ENCODE peak calls at places on chromosomes 2 and 18, in ten cellular contexts. Q, G, I, C, D, A, H, F, X and Z are unnamed samples.
A peak's percentile ranks its signal among the peaks of the same experiment; 100 is the strongest.

GRCh38 chr18:12944724-12945123 is 3.1 kb upstream of the SEH1L start:
- DNase-seq in Q (no peak), G (peak; percentile 60), I (no peak), C (peak; percentile 35), D (no peak), A (no peak), H (no peak), F (peak; percentile 18), X (no peak), Z (peak; percentile 32)

GRCh38 chr18:55124078-55124477 is 164.8 kb upstream of the CCDC68 start:
- DNase-seq in Q (no peak), G (no peak), I (no peak), C (no peak), D (no peak), A (no peak), H (no peak), F (no peak), X (no peak), Z (no peak)

GRCh38 chr2:231707625-231708049 is 688 bp upstream of the PTMA start:
- DNase-seq in Q (no peak), G (peak; percentile 73), I (peak; percentile 80), C (no peak), D (peak; percentile 80), A (no peak), H (peak; percentile 54), F (peak; percentile 78), X (no peak), Z (no peak)

GRCh38 chr18:60277855-60278480 is 94.6 kb downstream of the MC4R start:
- DNase-seq in Q (no peak), G (no peak), I (no peak), C (no peak), D (no peak), A (no peak), H (no peak), F (no peak), X (no peak), Z (no peak)

GRCh38 chr2:36450466-36451196 is 95.1 kb downstream of the CRIM1 start:
- DNase-seq in Q (no peak), G (no peak), I (no peak), C (no peak), D (peak; percentile 35), A (no peak), H (no peak), F (no peak), X (no peak), Z (no peak)

GRCh38 chr2:180705122-180705521 is 275.3 kb upstream of the UBE2E3 start:
- DNase-seq in Q (no peak), G (no peak), I (no peak), C (no peak), D (no peak), A (no peak), H (no peak), F (no peak), X (no peak), Z (no peak)

GRCh38 chr2:119718391-119719260 is 39.6 kb downstream of the TMEM177 start:
- DNase-seq in Q (no peak), G (no peak), I (no peak), C (no peak), D (no peak), A (no peak), H (no peak), F (no peak), X (no peak), Z (no peak)

GRCh38 chr2:230230087-230230486 is 4.6 kb downstream of the SP140 start:
- DNase-seq in Q (no peak), G (no peak), I (no peak), C (no peak), D (no peak), A (no peak), H (no peak), F (no peak), X (peak; percentile 53), Z (no peak)

GRCh38 chr18:73261243-73261642 is 393.5 kb upstream of the NETO1 start:
- DNase-seq in Q (no peak), G (no peak), I (no peak), C (no peak), D (no peak), A (no peak), H (no peak), F (no peak), X (no peak), Z (no peak)

GRCh38 chr2:15905267-15905645 is 35.1 kb upstream of the MYCN start:
- DNase-seq in Q (no peak), G (no peak), I (no peak), C (no peak), D (no peak), A (no peak), H (no peak), F (no peak), X (no peak), Z (no peak)

GRCh38 chr2:36792947-36793346 is 96.4 kb downstream of the VIT start:
- DNase-seq in Q (no peak), G (no peak), I (no peak), C (no peak), D (no peak), A (no peak), H (no peak), F (no peak), X (no peak), Z (no peak)

DNA sequence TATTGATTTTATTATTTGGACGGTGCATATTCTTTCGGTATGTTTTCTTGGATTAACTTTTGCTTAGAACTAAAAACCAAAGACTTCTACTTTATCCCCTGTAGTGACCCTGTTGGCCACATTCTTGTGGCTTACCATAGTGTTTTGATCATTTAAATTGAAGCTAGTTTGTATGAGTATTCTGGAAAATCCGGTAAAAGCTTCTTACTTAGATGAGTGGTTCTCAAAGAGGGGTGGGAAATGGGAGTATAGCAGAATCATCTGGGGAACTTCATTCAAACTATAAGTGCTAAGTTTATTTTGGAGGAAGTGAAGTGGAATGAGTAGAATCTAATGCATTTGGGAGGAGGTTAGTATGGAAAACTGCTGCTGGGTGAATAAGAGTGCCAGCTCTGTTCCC is 3.8 kb downstream of the PPP1CB start:
- DNase-seq in Q (no peak), G (no peak), I (no peak), C (no peak), D (no peak), A (no peak), H (no peak), F (no peak), X (no peak), Z (no peak)
- H3K4me1 ChIP-seq in Q (peaks cover 39% of the 10 kb centered on the region), G (peaks cover 15% of the 10 kb centered on the region), I (peaks cover 29% of the 10 kb centered on the region), C (peaks cover 64% of the 10 kb centered on the region), D (peaks cover 4% of the 10 kb centered on the region), A (peaks cover 32% of the 10 kb centered on the region), H (peaks cover 10% of the 10 kb centered on the region), F (peaks cover 7% of the 10 kb centered on the region), X (peaks cover 23% of the 10 kb centered on the region), Z (peaks cover 30% of the 10 kb centered on the region)

DNA sequence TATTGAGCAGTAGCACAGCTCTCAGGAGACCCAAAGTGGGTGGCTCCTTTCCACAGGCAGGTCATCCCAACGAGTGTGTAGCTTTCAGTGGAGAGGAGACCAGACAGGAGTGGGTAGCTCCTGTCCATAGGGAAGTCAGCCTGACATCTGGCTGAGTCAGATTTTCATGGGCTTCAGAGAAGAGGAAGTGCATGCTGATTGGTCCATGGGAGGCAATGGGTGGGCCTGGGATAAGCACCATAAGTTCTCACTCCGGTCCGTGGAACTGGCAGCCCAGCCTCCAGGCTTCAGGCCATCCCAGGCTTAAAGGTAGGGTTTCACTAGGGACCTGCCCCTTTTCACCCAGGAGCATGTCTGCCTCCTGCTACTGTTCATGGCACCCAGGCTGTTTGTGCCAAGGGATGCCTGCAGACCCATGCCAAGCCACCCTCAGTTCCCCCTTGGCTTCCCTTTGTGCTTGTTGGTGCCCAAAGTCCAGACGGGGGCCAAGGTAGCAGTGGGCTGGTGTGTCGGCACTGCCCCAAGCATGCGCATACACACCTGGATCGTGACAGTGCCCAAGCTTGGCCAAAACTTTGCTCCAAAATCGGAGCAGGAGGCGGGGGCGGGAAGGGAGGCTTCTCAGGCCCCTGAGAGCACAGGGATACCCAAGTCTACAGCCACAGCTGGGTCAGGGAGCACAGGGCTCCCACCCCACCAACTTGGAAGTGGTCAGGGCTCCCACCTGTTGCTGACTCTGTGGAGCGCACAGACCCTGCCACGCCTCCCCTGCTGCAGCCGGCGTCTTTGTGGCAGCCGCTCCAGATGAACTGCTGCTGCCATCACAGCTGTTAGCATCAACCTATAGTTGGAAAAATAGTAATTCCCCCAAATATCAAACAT is 26.4 kb downstream of the MARCHF7 start:
- DNase-seq in Q (no peak), G (no peak), I (no peak), C (no peak), D (no peak), A (no peak), H (no peak), F (no peak), X (peak; percentile 28), Z (no peak)
- H3K36me3 ChIP-seq in Q (peaks cover 28% of the 10 kb centered on the region), G (peaks cover 4% of the 10 kb centered on the region), I (peaks cover 38% of the 10 kb centered on the region), C (no peaks in the 10 kb centered on the region), D (no peaks in the 10 kb centered on the region), A (peaks cover 95% of the 10 kb centered on the region), H (peaks cover 23% of the 10 kb centered on the region), F (no peaks in the 10 kb centered on the region), X (peaks cover 25% of the 10 kb centered on the region), Z (peaks cover 9% of the 10 kb centered on the region)

DNA sequence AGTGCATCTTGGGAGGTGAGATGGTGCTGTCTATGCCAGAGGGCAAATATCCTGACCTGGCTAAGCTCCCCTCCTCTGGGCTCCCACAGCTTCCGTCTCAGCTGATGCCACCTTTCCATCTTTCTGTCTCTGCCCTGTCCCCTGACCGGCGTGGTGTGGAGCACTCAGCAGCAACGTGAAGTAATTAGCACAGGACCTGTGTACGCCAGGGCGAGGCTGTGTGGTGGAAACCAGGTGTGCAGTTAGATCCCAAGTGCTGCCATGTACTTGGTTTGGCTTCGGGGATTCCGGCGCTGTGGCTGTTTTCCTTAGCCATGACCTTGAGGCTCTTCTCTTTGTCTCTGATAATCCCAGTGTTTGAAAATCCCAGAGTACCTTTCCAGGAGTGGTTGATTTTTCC is 36.5 kb downstream of the COA5 start:
- DNase-seq in Q (no peak), G (no peak), I (no peak), C (no peak), D (no peak), A (no peak), H (no peak), F (no peak), X (no peak), Z (no peak)
- TF ChIP-seq CTCF in Q (no peak), G (no peak), I (no peak), C (no peak), D (no peak), A (no peak), H (no peak), F (no peak), X (no peak), Z (no peak)

GRCh38 chr2:65382323-65382722 is 50.1 kb downstream of the SPRED2 start:
- DNase-seq in Q (no peak), G (no peak), I (no peak), C (no peak), D (no peak), A (no peak), H (no peak), F (no peak), X (no peak), Z (no peak)

GRCh38 chr2:65379721-65380171 is 52.7 kb downstream of the SPRED2 start:
- DNase-seq in Q (no peak), G (no peak), I (no peak), C (no peak), D (no peak), A (no peak), H (no peak), F (no peak), X (no peak), Z (no peak)

GRCh38 chr2:65380243-65380642 is 52.2 kb downstream of the SPRED2 start:
- DNase-seq in Q (no peak), G (no peak), I (no peak), C (no peak), D (no peak), A (no peak), H (no peak), F (no peak), X (no peak), Z (no peak)

GRCh38 chr2:65382776-65383357 is 49.5 kb downstream of the SPRED2 start:
- DNase-seq in Q (no peak), G (peak; percentile 82), I (no peak), C (peak; percentile 83), D (peak; percentile 56), A (peak; percentile 97), H (peak; percentile 26), F (peak; percentile 64), X (peak; percentile 38), Z (peak; percentile 92)

GRCh38 chr2:65381607-65382032 is 50.8 kb downstream of the SPRED2 start:
- DNase-seq in Q (no peak), G (no peak), I (no peak), C (no peak), D (no peak), A (no peak), H (no peak), F (no peak), X (no peak), Z (no peak)
- H3K4me1 ChIP-seq in Q (peaks cover 85% of the 10 kb centered on the region), G (peaks cover 18% of the 10 kb centered on the region), I (peaks cover 6% of the 10 kb centered on the region), C (peaks cover 32% of the 10 kb centered on the region), D (peaks cover 7% of the 10 kb centered on the region), A (peaks cover 86% of the 10 kb centered on the region), H (peaks cover 55% of the 10 kb centered on the region), F (peaks cover 14% of the 10 kb centered on the region), X (peaks cover 15% of the 10 kb centered on the region), Z (peaks cover 34% of the 10 kb centered on the region)